ENCODE peak calls at places on chromosomes 6 and 20, in nine cellular contexts. One of them, this sample, is unnamed.

GRCh38 chr6:30463242-30463641 is 26.1 kb upstream of the HLA-E start:
- DNase-seq in uterus: no peak
- DNase-seq in sigmoid colon: no peak
- DNase-seq in fibroblast of lung: no peak
- DNase-seq in GM06990: no peak
- DNase-seq in hepatocyte: no peak
- DNase-seq in skeletal muscle cell: no peak
- DNase-seq in ovary: no peak
- DNase-seq in CD8-positive, alpha-beta T cell: no peak
- DNase-seq in this sample: no peak

GRCh38 chr20:59744756-59745155 is 140.4 kb downstream of the PHACTR3 start:
- DNase-seq in uterus: no peak
- DNase-seq in sigmoid colon: no peak
- DNase-seq in fibroblast of lung: no peak
- DNase-seq in GM06990: no peak
- DNase-seq in hepatocyte: no peak
- DNase-seq in skeletal muscle cell: no peak
- DNase-seq in ovary: no peak
- DNase-seq in CD8-positive, alpha-beta T cell: no peak
- DNase-seq in this sample: no peak

GRCh38 chr6:11732036-11732545 is 46.5 kb downstream of the ADTRP start:
- DNase-seq in uterus: peak; percentile 33
- DNase-seq in sigmoid colon: peak; percentile 84
- DNase-seq in fibroblast of lung: peak; percentile 2
- DNase-seq in GM06990: peak; percentile 80
- DNase-seq in hepatocyte: no peak
- DNase-seq in skeletal muscle cell: peak; percentile 97
- DNase-seq in ovary: no peak
- DNase-seq in CD8-positive, alpha-beta T cell: no peak
- DNase-seq in this sample: peak; percentile 85

GRCh38 chr6:129447166-129447565 is 262.8 kb downstream of the ARHGAP18 start:
- DNase-seq in uterus: no peak
- DNase-seq in sigmoid colon: no peak
- DNase-seq in fibroblast of lung: no peak
- DNase-seq in GM06990: no peak
- DNase-seq in hepatocyte: no peak
- DNase-seq in skeletal muscle cell: no peak
- DNase-seq in ovary: no peak
- DNase-seq in CD8-positive, alpha-beta T cell: no peak
- DNase-seq in this sample: no peak

GRCh38 chr6:89007209-89008001 is 44.0 kb upstream of the RNGTT start:
- DNase-seq in uterus: no peak
- DNase-seq in sigmoid colon: no peak
- DNase-seq in fibroblast of lung: peak; percentile 74
- DNase-seq in GM06990: no peak
- DNase-seq in hepatocyte: peak; percentile 23
- DNase-seq in skeletal muscle cell: no peak
- DNase-seq in ovary: no peak
- DNase-seq in CD8-positive, alpha-beta T cell: no peak
- DNase-seq in this sample: no peak

GRCh38 chr6:141548969-141549368 is 583.8 kb upstream of the GJE1 start:
- DNase-seq in uterus: no peak
- DNase-seq in sigmoid colon: no peak
- DNase-seq in fibroblast of lung: peak; percentile 57
- DNase-seq in GM06990: no peak
- DNase-seq in hepatocyte: no peak
- DNase-seq in skeletal muscle cell: peak; percentile 52
- DNase-seq in ovary: no peak
- DNase-seq in CD8-positive, alpha-beta T cell: no peak
- DNase-seq in this sample: no peak

GRCh38 chr6:46719099-46719498 is 16.1 kb downstream of the PLA2G7 start:
- DNase-seq in uterus: no peak
- DNase-seq in sigmoid colon: no peak
- DNase-seq in fibroblast of lung: peak; percentile 22
- DNase-seq in GM06990: no peak
- DNase-seq in hepatocyte: peak; percentile 7
- DNase-seq in skeletal muscle cell: peak; percentile 9
- DNase-seq in ovary: no peak
- DNase-seq in CD8-positive, alpha-beta T cell: no peak
- DNase-seq in this sample: no peak

GRCh38 chr6:38034269-38034914 is 214.9 kb downstream of the ZFAND3 start:
- DNase-seq in uterus: no peak
- DNase-seq in sigmoid colon: no peak
- DNase-seq in fibroblast of lung: peak; percentile 83
- DNase-seq in GM06990: no peak
- DNase-seq in hepatocyte: peak; percentile 39
- DNase-seq in skeletal muscle cell: peak; percentile 34
- DNase-seq in ovary: no peak
- DNase-seq in CD8-positive, alpha-beta T cell: no peak
- DNase-seq in this sample: no peak

GRCh38 chr6:124551711-124552233 is 410.5 kb upstream of the RNF217 start:
- DNase-seq in uterus: no peak
- DNase-seq in sigmoid colon: no peak
- DNase-seq in fibroblast of lung: no peak
- DNase-seq in GM06990: no peak
- DNase-seq in hepatocyte: no peak
- DNase-seq in skeletal muscle cell: no peak
- DNase-seq in ovary: no peak
- DNase-seq in CD8-positive, alpha-beta T cell: no peak
- DNase-seq in this sample: no peak

GRCh38 chr20:2840967-2841531 is 504 bp downstream of the VPS16 start:
- DNase-seq in uterus: peak; percentile 69
- DNase-seq in sigmoid colon: peak; percentile 86
- DNase-seq in fibroblast of lung: peak; percentile 72
- DNase-seq in GM06990: peak; percentile 62
- DNase-seq in hepatocyte: peak; percentile 70
- DNase-seq in skeletal muscle cell: peak; percentile 54
- DNase-seq in ovary: peak; percentile 69
- DNase-seq in CD8-positive, alpha-beta T cell: peak; percentile 19
- DNase-seq in this sample: peak; percentile 82

DNA sequence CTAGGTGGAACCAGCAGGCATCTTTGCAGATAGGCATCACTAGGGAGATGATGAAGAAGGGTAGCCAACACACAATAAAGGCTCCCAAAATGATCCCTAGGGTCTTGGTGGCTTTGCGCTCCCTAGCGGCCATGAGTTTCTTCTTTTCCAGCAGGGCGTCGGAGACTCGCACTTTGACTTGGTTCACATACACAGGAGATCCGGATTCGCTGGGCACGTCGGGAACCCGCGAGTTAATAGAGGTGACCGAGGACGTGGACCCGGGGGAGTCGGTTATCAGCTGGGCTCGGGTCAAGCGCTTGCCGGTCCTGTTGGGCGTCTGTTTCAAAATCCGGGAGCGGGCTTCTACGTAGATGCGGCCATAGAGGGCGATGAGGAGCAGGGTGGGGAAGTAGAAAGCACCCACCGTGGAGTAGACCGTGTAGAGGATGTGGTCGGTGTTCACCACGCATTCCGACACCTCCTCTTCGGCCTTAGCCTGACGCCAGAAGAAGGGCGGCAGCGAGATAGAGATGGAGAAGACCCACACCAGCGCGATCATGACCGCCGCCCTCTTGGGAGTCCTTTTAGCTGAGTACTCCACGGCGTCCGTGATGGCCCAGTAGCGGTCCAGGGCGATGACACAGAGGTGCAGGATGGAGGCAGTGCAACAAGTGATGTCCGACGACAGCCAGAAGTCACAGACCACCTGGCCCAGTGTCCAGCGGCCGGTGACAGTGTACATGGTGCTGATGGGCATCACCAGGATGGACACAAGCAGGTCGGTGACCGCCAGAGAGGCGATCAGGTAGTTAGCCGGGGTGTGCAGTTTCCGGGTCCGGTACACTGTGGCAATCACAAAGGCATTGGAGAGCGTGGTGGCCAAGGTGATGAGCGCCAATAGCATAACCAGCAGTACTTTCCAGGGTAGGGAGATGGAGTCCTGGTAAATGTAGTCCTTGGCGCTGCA is 658 bp downstream of the HTR1B start:
- DNase-seq in uterus: no peak
- DNase-seq in sigmoid colon: peak; percentile 60
- DNase-seq in fibroblast of lung: no peak
- DNase-seq in GM06990: no peak
- DNase-seq in hepatocyte: peak; percentile 30
- DNase-seq in skeletal muscle cell: no peak
- DNase-seq in ovary: no peak
- DNase-seq in CD8-positive, alpha-beta T cell: no peak
- DNase-seq in this sample: no peak
- H3K4me3 ChIP-seq in uterus: peak overlapping the region; percentile 20
- H3K4me3 ChIP-seq in sigmoid colon: peak overlapping the region; percentile 36
- H3K4me3 ChIP-seq in fibroblast of lung: peak overlapping the region; percentile 36
- H3K4me3 ChIP-seq in GM06990: no peak overlapping the region
- H3K4me3 ChIP-seq in hepatocyte: peak overlapping the region; percentile 57
- H3K4me3 ChIP-seq in skeletal muscle cell: peak overlapping the region; percentile 64
- H3K4me3 ChIP-seq in ovary: peak overlapping the region; percentile 24
- H3K4me3 ChIP-seq in CD8-positive, alpha-beta T cell: no peak overlapping the region
- H3K4me3 ChIP-seq in this sample: peak overlapping the region; percentile 56

GRCh38 chr6:56767435-56767834 is 124.7 kb upstream of the DST start:
- DNase-seq in uterus: no peak
- DNase-seq in sigmoid colon: no peak
- DNase-seq in fibroblast of lung: no peak
- DNase-seq in GM06990: no peak
- DNase-seq in hepatocyte: no peak
- DNase-seq in skeletal muscle cell: no peak
- DNase-seq in ovary: no peak
- DNase-seq in CD8-positive, alpha-beta T cell: no peak
- DNase-seq in this sample: no peak
- H3K4me3 ChIP-seq in uterus: no peak overlapping the region
- H3K4me3 ChIP-seq in sigmoid colon: no peak overlapping the region
- H3K4me3 ChIP-seq in fibroblast of lung: no peak overlapping the region
- H3K4me3 ChIP-seq in GM06990: no peak overlapping the region
- H3K4me3 ChIP-seq in hepatocyte: no peak overlapping the region
- H3K4me3 ChIP-seq in skeletal muscle cell: no peak overlapping the region
- H3K4me3 ChIP-seq in ovary: no peak overlapping the region
- H3K4me3 ChIP-seq in CD8-positive, alpha-beta T cell: no peak overlapping the region
- H3K4me3 ChIP-seq in this sample: no peak overlapping the region

DNA sequence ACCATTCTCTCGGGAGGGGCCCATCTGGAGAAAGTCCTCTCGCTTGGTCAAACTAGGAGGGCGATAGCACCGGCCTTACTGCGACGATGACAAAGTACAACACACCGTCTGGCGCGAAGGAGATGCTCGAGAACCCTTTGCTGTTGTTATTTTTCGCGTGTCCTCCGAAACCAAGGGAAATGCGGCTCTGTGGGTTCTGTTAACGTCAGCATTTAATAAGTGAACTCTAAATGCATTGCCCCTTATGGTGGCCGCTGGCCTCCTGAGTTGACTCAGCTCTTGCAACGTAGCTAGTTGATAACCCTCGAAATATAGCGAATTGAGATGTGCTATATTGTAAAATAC is 577 bp upstream of the SCAND1 start:
- DNase-seq in uterus: no peak
- DNase-seq in sigmoid colon: no peak
- DNase-seq in fibroblast of lung: peak; percentile 66
- DNase-seq in GM06990: no peak
- DNase-seq in hepatocyte: no peak
- DNase-seq in skeletal muscle cell: no peak
- DNase-seq in ovary: no peak
- DNase-seq in CD8-positive, alpha-beta T cell: peak; percentile 15
- DNase-seq in this sample: no peak
- H3K4me3 ChIP-seq in uterus: peak overlapping the region; percentile 76
- H3K4me3 ChIP-seq in sigmoid colon: peak overlapping the region; percentile 90
- H3K4me3 ChIP-seq in fibroblast of lung: peak overlapping the region; percentile 81
- H3K4me3 ChIP-seq in GM06990: peak overlapping the region; percentile 64
- H3K4me3 ChIP-seq in hepatocyte: peak overlapping the region; percentile 54
- H3K4me3 ChIP-seq in skeletal muscle cell: peak overlapping the region; percentile 95
- H3K4me3 ChIP-seq in ovary: peak overlapping the region; percentile 85
- H3K4me3 ChIP-seq in CD8-positive, alpha-beta T cell: peak overlapping the region; percentile 83
- H3K4me3 ChIP-seq in this sample: peak overlapping the region; percentile 93

GRCh38 chr6:166655713-166656265 is 28.7 kb upstream of the RPS6KA2 start:
- DNase-seq in uterus: no peak
- DNase-seq in sigmoid colon: no peak
- DNase-seq in fibroblast of lung: no peak
- DNase-seq in GM06990: no peak
- DNase-seq in hepatocyte: no peak
- DNase-seq in skeletal muscle cell: no peak
- DNase-seq in ovary: no peak
- DNase-seq in CD8-positive, alpha-beta T cell: no peak
- DNase-seq in this sample: no peak

GRCh38 chr6:166655251-166655650 is 28.2 kb upstream of the RPS6KA2 start:
- DNase-seq in uterus: no peak
- DNase-seq in sigmoid colon: no peak
- DNase-seq in fibroblast of lung: no peak
- DNase-seq in GM06990: no peak
- DNase-seq in hepatocyte: no peak
- DNase-seq in skeletal muscle cell: no peak
- DNase-seq in ovary: no peak
- DNase-seq in CD8-positive, alpha-beta T cell: no peak
- DNase-seq in this sample: no peak

GRCh38 chr6:166658115-166658791 is 31.2 kb upstream of the RPS6KA2 start:
- DNase-seq in uterus: no peak
- DNase-seq in sigmoid colon: no peak
- DNase-seq in fibroblast of lung: no peak
- DNase-seq in GM06990: no peak
- DNase-seq in hepatocyte: no peak
- DNase-seq in skeletal muscle cell: no peak
- DNase-seq in ovary: no peak
- DNase-seq in CD8-positive, alpha-beta T cell: no peak
- DNase-seq in this sample: no peak

GRCh38 chr6:166657531-166657930 is 30.5 kb upstream of the RPS6KA2 start:
- DNase-seq in uterus: no peak
- DNase-seq in sigmoid colon: no peak
- DNase-seq in fibroblast of lung: no peak
- DNase-seq in GM06990: no peak
- DNase-seq in hepatocyte: no peak
- DNase-seq in skeletal muscle cell: no peak
- DNase-seq in ovary: no peak
- DNase-seq in CD8-positive, alpha-beta T cell: no peak
- DNase-seq in this sample: no peak

DNA sequence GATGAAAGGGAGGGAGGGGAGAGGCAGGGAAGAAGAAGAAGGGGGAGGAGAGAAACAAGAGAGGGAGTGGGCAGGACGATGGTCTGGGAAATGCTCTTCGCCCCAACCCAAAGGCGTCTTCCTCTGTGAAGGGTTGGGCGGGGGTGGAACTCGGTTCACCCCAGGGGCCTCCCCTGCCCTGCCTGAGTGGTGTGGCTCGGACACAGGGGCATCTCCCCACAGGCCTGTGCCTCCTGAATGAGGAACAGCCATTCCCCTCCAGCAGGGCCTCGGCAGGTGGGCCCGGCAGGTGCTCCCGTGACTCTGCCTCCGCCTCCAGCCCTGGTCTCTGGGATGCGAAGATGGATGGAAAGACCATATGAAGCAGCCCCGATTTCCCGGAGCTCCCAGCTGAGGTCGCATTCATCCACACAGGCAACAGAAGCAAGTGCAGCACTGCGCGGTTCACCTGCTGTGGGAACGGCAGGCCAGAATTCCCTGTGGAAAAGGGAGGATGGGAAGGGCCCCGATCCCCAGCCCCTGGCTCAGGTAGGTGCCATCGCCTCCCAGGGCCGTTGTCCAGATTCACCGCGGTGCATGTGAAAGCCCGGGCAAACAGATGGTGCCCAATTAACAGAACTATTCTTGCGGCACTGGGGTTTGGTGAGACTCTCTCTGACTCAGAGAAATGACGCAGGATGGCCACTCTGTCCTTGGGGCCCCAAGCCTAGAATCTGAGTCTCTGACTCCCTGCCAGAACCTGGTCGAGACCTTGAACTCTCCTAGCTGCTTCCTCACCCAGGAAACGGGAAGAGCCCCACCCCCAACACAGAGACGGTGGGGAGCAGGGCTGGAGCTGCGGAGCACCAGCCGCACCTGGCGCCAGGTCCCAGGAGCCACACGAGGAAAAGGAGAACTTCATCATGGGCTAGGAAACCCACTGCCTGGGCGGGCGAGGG is 29.5 kb upstream of the RPS6KA2 start:
- DNase-seq in uterus: no peak
- DNase-seq in sigmoid colon: no peak
- DNase-seq in fibroblast of lung: peak; percentile 37
- DNase-seq in GM06990: no peak
- DNase-seq in hepatocyte: peak; percentile 15
- DNase-seq in skeletal muscle cell: no peak
- DNase-seq in ovary: peak; percentile 81
- DNase-seq in CD8-positive, alpha-beta T cell: no peak
- DNase-seq in this sample: no peak
- H3K4me3 ChIP-seq in uterus: peak overlapping the region; percentile 9
- H3K4me3 ChIP-seq in sigmoid colon: no peak overlapping the region
- H3K4me3 ChIP-seq in fibroblast of lung: no peak overlapping the region
- H3K4me3 ChIP-seq in GM06990: peak overlapping the region; percentile 14
- H3K4me3 ChIP-seq in hepatocyte: no peak overlapping the region
- H3K4me3 ChIP-seq in skeletal muscle cell: no peak overlapping the region
- H3K4me3 ChIP-seq in ovary: no peak overlapping the region
- H3K4me3 ChIP-seq in CD8-positive, alpha-beta T cell: no peak overlapping the region
- H3K4me3 ChIP-seq in this sample: no peak overlapping the region

This sample was measured in psoas muscle.